ENCODE peak calls at places on chromosome 13, in seven cellular contexts. G is fibroblast of lung, L is colonic mucosa, Z is progenitor cell of endocrine pancreas, J is fibroblast of pulmonary artery, P is cardiac fibroblast, N is neural crest cell. Q is an unnamed sample.

GRCh38 chr13:46339035-46339666 is 47.9 kb downstream of the RUBCNL start:
- DNase-seq in G (peak; percentile 27), L (no peak), Z (no peak), J (peak; percentile 87), P (peak; percentile 60), N (no peak), Q (no peak)

GRCh38 chr13:38883783-38884182 is 106.8 kb downstream of the STOML3 start:
- DNase-seq in G (no peak), L (no peak), Z (no peak), J (no peak), P (peak; percentile 8), N (no peak), Q (no peak)

GRCh38 chr13:25732146-25732865 is 319.5 kb downstream of the SHISA2 start:
- DNase-seq in G (peak; percentile 40), L (no peak), Z (no peak), J (peak; percentile 15), P (peak; percentile 35), N (no peak), Q (no peak)

GRCh38 chr13:109336730-109337129 is 449.7 kb downstream of the IRS2 start:
- DNase-seq in G (peak; percentile 57), L (no peak), Z (no peak), J (peak; percentile 77), P (peak; percentile 73), N (no peak), Q (no peak)

GRCh38 chr13:27131202-27131623 is 40.4 kb downstream of the USP12 start:
- DNase-seq in G (no peak), L (peak; percentile 39), Z (no peak), J (no peak), P (peak; percentile 22), N (no peak), Q (no peak)

GRCh38 chr13:111484959-111485358 is 164.5 kb downstream of the TEX29 start:
- DNase-seq in G (no peak), L (peak; percentile 2), Z (no peak), J (no peak), P (no peak), N (no peak), Q (no peak)

GRCh38 chr13:73598021-73598712 is 536.0 kb downstream of the KLF12 start:
- DNase-seq in G (peak; percentile 58), L (no peak), Z (no peak), J (peak; percentile 46), P (peak; percentile 7), N (no peak), Q (no peak)

GRCh38 chr13:111267205-111267604 is 53.2 kb upstream of the TEX29 start:
- DNase-seq in G (no peak), L (no peak), Z (no peak), J (no peak), P (no peak), N (no peak), Q (no peak)

GRCh38 chr13:97946951-97947588 is 6.4 kb upstream of the IPO5 start:
- DNase-seq in G (peak; percentile 89), L (no peak), Z (no peak), J (peak; percentile 94), P (peak; percentile 91), N (no peak), Q (no peak)

GRCh38 chr13:48642061-48642460 is 11.7 kb upstream of the CYSLTR2 start:
- DNase-seq in G (no peak), L (no peak), Z (no peak), J (no peak), P (no peak), N (no peak), Q (no peak)

GRCh38 chr13:50691682-50692263 is 151.7 kb downstream of the DLEU7 start:
- DNase-seq in G (no peak), L (no peak), Z (no peak), J (no peak), P (no peak), N (no peak), Q (no peak)

GRCh38 chr13:106362637-106363036 is 172.8 kb downstream of the EFNB2 start:
- DNase-seq in G (no peak), L (no peak), Z (no peak), J (no peak), P (no peak), N (no peak), Q (no peak)

GRCh38 chr13:34913040-34913439 is 29.0 kb upstream of the NBEA start:
- DNase-seq in G (peak; percentile 2), L (no peak), Z (peak; percentile 12), J (peak; percentile 23), P (peak; percentile 15), N (no peak), Q (no peak)

GRCh38 chr13:28494537-28494860 is 429 bp downstream of the FLT1 start:
- DNase-seq in G (no peak), L (no peak), Z (no peak), J (peak; percentile 37), P (peak; percentile 31), N (peak; percentile 16), Q (no peak)

GRCh38 chr13:44084146-44084545 is 204.4 kb downstream of the LACC1 start:
- DNase-seq in G (no peak), L (no peak), Z (no peak), J (no peak), P (no peak), N (no peak), Q (no peak)

GRCh38 chr13:51444922-51445321 is 7.9 kb downstream of the INTS6 start:
- DNase-seq in G (peak; percentile 81), L (no peak), Z (no peak), J (peak; percentile 73), P (peak; percentile 78), N (no peak), Q (no peak)

GRCh38 chr13:42119091-42119490 is 70.6 kb downstream of the DGKH start:
- DNase-seq in G (no peak), L (no peak), Z (no peak), J (no peak), P (no peak), N (no peak), Q (no peak)

GRCh38 chr13:106602178-106602577 is 34.2 kb upstream of the ARGLU1 start:
- DNase-seq in G (no peak), L (peak; percentile 68), Z (no peak), J (no peak), P (no peak), N (no peak), Q (no peak)

GRCh38 chr13:109481046-109481445 is 305.3 kb downstream of the IRS2 start:
- DNase-seq in G (peak; percentile 18), L (no peak), Z (no peak), J (peak; percentile 41), P (peak; percentile 35), N (no peak), Q (no peak)

GRCh38 chr13:32676242-32676641 is 90.0 kb downstream of the PDS5B start:
- DNase-seq in G (no peak), L (no peak), Z (no peak), J (no peak), P (no peak), N (no peak), Q (no peak)

GRCh38 chr13:50422181-50423148 is 407.2 kb downstream of the KCNRG start:
- DNase-seq in G (no peak), L (no peak), Z (no peak), J (no peak), P (no peak), N (no peak), Q (no peak)

GRCh38 chr13:30109471-30110135 is 197.7 kb downstream of the KATNAL1 start:
- DNase-seq in G (no peak), L (no peak), Z (no peak), J (no peak), P (no peak), N (no peak), Q (no peak)

GRCh38 chr13:30112602-30113435 is 194.5 kb downstream of the KATNAL1 start:
- DNase-seq in G (peak; percentile 90), L (peak; percentile 86), Z (peak; percentile 70), J (peak; percentile 93), P (peak; percentile 95), N (peak; percentile 86), Q (no peak)

GRCh38 chr13:30113531-30113930 is 193.8 kb downstream of the KATNAL1 start:
- DNase-seq in G (no peak), L (peak; percentile 41), Z (no peak), J (no peak), P (no peak), N (no peak), Q (no peak)

GRCh38 chr13:30110301-30111070 is 196.9 kb downstream of the KATNAL1 start:
- DNase-seq in G (no peak), L (no peak), Z (no peak), J (no peak), P (no peak), N (no peak), Q (no peak)

GRCh38 chr13:30111810-30112209 is 195.5 kb downstream of the KATNAL1 start:
- DNase-seq in G (no peak), L (no peak), Z (no peak), J (no peak), P (no peak), N (no peak), Q (no peak)
- TF ChIP-seq CTCF in G (peak; percentile 22), L (no peak), Z (peak; percentile 31), J (peak; percentile 27), P (peak; percentile 37), N (peak; percentile 35), Q (no peak)

GRCh38 chr13:102945324-102945815 is 99.5 kb downstream of the ERCC5 start:
- DNase-seq in G (no peak), L (no peak), Z (no peak), J (no peak), P (no peak), N (no peak), Q (no peak)

GRCh38 chr13:102944821-102945220 is 99.0 kb downstream of the ERCC5 start:
- DNase-seq in G (no peak), L (no peak), Z (no peak), J (no peak), P (no peak), N (no peak), Q (no peak)

GRCh38 chr13:102935896-102936321 is 90.1 kb downstream of the ERCC5 start:
- DNase-seq in G (no peak), L (no peak), Z (no peak), J (no peak), P (no peak), N (no peak), Q (no peak)

GRCh38 chr13:102940770-102941169 is 94.9 kb downstream of the ERCC5 start:
- DNase-seq in G (no peak), L (no peak), Z (no peak), J (no peak), P (no peak), N (no peak), Q (no peak)

GRCh38 chr13:102940143-102940542 is 94.3 kb downstream of the ERCC5 start:
- DNase-seq in G (no peak), L (no peak), Z (no peak), J (no peak), P (no peak), N (no peak), Q (no peak)
- TF ChIP-seq CTCF in G (no peak), L (no peak), Z (no peak), J (no peak), P (no peak), N (no peak), Q (peak; percentile 2)

GRCh38 chr13:113724780-113725315 is 34.2 kb upstream of the TMEM255B start:
- DNase-seq in G (peak; percentile 75), L (peak; percentile 82), Z (peak; percentile 79), J (peak; percentile 61), P (peak; percentile 64), N (peak; percentile 77), Q (no peak)
- TF ChIP-seq CTCF in G (peak; percentile 71), L (peak; percentile 74), Z (peak; percentile 96), J (peak; percentile 72), P (peak; percentile 80), N (peak; percentile 90), Q (peak; percentile 41)

DNA sequence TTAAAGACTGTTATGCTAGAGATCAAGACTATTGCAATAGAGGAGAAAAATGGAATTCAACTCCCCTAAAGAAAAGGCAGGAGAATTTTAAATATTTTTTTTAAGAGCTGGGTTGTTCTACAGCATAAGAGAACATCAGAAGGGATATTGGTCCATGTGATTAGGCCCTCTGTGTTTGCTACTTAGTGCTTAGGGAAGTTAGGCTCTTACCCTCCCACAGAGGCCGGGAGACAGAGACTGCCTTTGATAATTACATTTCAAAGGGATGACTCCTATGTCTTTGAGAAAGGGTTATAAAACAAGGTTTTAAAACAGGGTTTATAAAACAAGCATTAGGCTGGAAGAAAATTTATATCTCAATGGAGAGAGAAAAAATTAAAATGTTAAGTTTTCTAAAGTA is 1248.1 kb upstream of the PCDH20 start:
- DNase-seq in G (no peak), L (no peak), Z (no peak), J (no peak), P (no peak), N (no peak), Q (no peak)
- TF ChIP-seq CTCF in G (no peak), L (no peak), Z (no peak), J (no peak), P (no peak), N (no peak), Q (no peak)

Q was measured in D721Med.